ENCODE peak calls at places on chromosomes 3 and 15, in five cellular contexts. R is Calu3, H is fibroblast of the conjunctiva, S is astrocyte of the hippocampus, W is GM20000. T is an unnamed sample.

GRCh38 chr3:14144423-14145075 is 19.7 kb downstream of the TMEM43 start:
- DNase-seq in R (peak), H (peak), S (peak), W (peak), T (peak)

GRCh38 chr3:101279162-101279561 is 41.2 kb downstream of the IMPG2 start:
- DNase-seq in R (no peak), H (no peak), S (no peak), W (no peak), T (no peak)

GRCh38 chr15:62404194-62404985 is 239.3 kb upstream of the C2CD4B start:
- DNase-seq in R (no peak), H (no peak), S (no peak), W (no peak), T (no peak)

GRCh38 chr15:90213123-90213817 is 12.1 kb downstream of the SEMA4B start:
- DNase-seq in R (peak), H (no peak), S (no peak), W (no peak), T (no peak)

GRCh38 chr3:139427283-139428060 is 38.0 kb upstream of the COPB2 start:
- DNase-seq in R (peak), H (peak), S (peak), W (peak), T (peak)

GRCh38 chr3:112900088-112900487 is 53.4 kb upstream of the CD200R1L start:
- DNase-seq in R (no peak), H (no peak), S (no peak), W (no peak), T (no peak)

GRCh38 chr3:44058022-44058867 is 183.4 kb upstream of the TOPAZ1 start:
- DNase-seq in R (peak), H (peak), S (peak), W (peak), T (peak)

GRCh38 chr15:63291507-63291906 is 14.1 kb downstream of the APH1B start:
- DNase-seq in R (no peak), H (peak), S (peak), W (no peak), T (no peak)

GRCh38 chr3:13525827-13526625 is 22.9 kb upstream of the FBLN2 start:
- DNase-seq in R (no peak), H (no peak), S (no peak), W (no peak), T (no peak)

GRCh38 chr3:53357457-53357856 is 10.1 kb upstream of the DCP1A start:
- DNase-seq in R (no peak), H (peak), S (no peak), W (no peak), T (no peak)

GRCh38 chr3:69893274-69893673 is 106.3 kb upstream of the SAMMSON start:
- DNase-seq in R (no peak), H (no peak), S (no peak), W (no peak), T (no peak)

GRCh38 chr15:58387130-58387529 is 44.7 kb upstream of the LIPC start:
- DNase-seq in R (no peak), H (peak), S (peak), W (no peak), T (no peak)

GRCh38 chr3:119990888-119991287 is 103.4 kb downstream of the GSK3B start:
- DNase-seq in R (no peak), H (no peak), S (peak), W (no peak), T (no peak)

GRCh38 chr3:192819001-192819569 is 91.7 kb upstream of the FGF12 start:
- DNase-seq in R (peak), H (peak), S (peak), W (peak), T (no peak)